ENCODE peak calls at places on chromosomes 2 and 18, in nine cellular contexts. One of them, this sample, is unnamed.

GRCh38 chr18:79404567-79404910 is 8.8 kb downstream of the NFATC1 start:
- DNase-seq in astrocyte: no peak
- DNase-seq in H54: no peak
- DNase-seq in foreskin fibroblast: no peak
- DNase-seq in HS-5: no peak
- DNase-seq in A549: no peak
- DNase-seq in colonic mucosa: no peak
- DNase-seq in ovary: no peak
- DNase-seq in RWPE1: no peak
- DNase-seq in this sample: no peak

GRCh38 chr2:69997296-69998184 is 36.1 kb upstream of the ASPRV1 start:
- DNase-seq in RWPE1: peak
- DNase-seq in HS-5: peak
- DNase-seq in astrocyte: peak
- DNase-seq in ovary: no peak
- DNase-seq in colonic mucosa: no peak
- DNase-seq in H54: peak
- DNase-seq in foreskin fibroblast: peak
- DNase-seq in A549: peak
- DNase-seq in this sample: no peak

GRCh38 chr18:35581555-35582309 is at the start of gene GALNT1:
- DNase-seq in astrocyte: no peak
- DNase-seq in ovary: peak
- DNase-seq in A549: no peak
- DNase-seq in HS-5: no peak
- DNase-seq in RWPE1: no peak
- DNase-seq in H54: peak
- DNase-seq in colonic mucosa: peak
- DNase-seq in foreskin fibroblast: peak
- DNase-seq in this sample: no peak

GRCh38 chr2:237556773-237557632 is 9.4 kb upstream of the PRLH start:
- DNase-seq in H54: no peak
- DNase-seq in HS-5: no peak
- DNase-seq in RWPE1: no peak
- DNase-seq in colonic mucosa: no peak
- DNase-seq in astrocyte: no peak
- DNase-seq in ovary: no peak
- DNase-seq in A549: no peak
- DNase-seq in foreskin fibroblast: no peak
- DNase-seq in this sample: no peak

GRCh38 chr2:46676198-46676597 is 196.8 kb downstream of the TMEM247 start:
- DNase-seq in ovary: no peak
- DNase-seq in H54: no peak
- DNase-seq in HS-5: no peak
- DNase-seq in colonic mucosa: no peak
- DNase-seq in A549: no peak
- DNase-seq in foreskin fibroblast: no peak
- DNase-seq in RWPE1: no peak
- DNase-seq in astrocyte: no peak
- DNase-seq in this sample: no peak

GRCh38 chr18:10381951-10382350 is 72.5 kb upstream of the APCDD1 start:
- DNase-seq in HS-5: no peak
- DNase-seq in foreskin fibroblast: peak
- DNase-seq in H54: no peak
- DNase-seq in astrocyte: peak
- DNase-seq in colonic mucosa: no peak
- DNase-seq in A549: no peak
- DNase-seq in RWPE1: no peak
- DNase-seq in ovary: no peak
- DNase-seq in this sample: no peak

GRCh38 chr2:69619725-69620124 is 23.8 kb downstream of the AAK1 start:
- DNase-seq in A549: no peak
- DNase-seq in colonic mucosa: no peak
- DNase-seq in HS-5: no peak
- DNase-seq in astrocyte: no peak
- DNase-seq in foreskin fibroblast: no peak
- DNase-seq in RWPE1: no peak
- DNase-seq in H54: no peak
- DNase-seq in ovary: no peak
- DNase-seq in this sample: no peak

GRCh38 chr2:11656671-11657101 is 13.3 kb downstream of the NTSR2 start:
- DNase-seq in A549: no peak
- DNase-seq in astrocyte: no peak
- DNase-seq in H54: no peak
- DNase-seq in RWPE1: peak
- DNase-seq in foreskin fibroblast: no peak
- DNase-seq in colonic mucosa: peak
- DNase-seq in ovary: no peak
- DNase-seq in HS-5: no peak
- DNase-seq in this sample: no peak

GRCh38 chr2:150732064-150732463 is 244.6 kb upstream of the RND3 start:
- DNase-seq in HS-5: peak
- DNase-seq in foreskin fibroblast: peak
- DNase-seq in ovary: no peak
- DNase-seq in colonic mucosa: no peak
- DNase-seq in RWPE1: no peak
- DNase-seq in H54: peak
- DNase-seq in astrocyte: peak
- DNase-seq in A549: no peak
- DNase-seq in this sample: no peak

GRCh38 chr2:230738391-230738811 is 25.8 kb downstream of the CAB39 start:
- DNase-seq in A549: no peak
- DNase-seq in ovary: no peak
- DNase-seq in HS-5: no peak
- DNase-seq in foreskin fibroblast: no peak
- DNase-seq in RWPE1: no peak
- DNase-seq in astrocyte: peak
- DNase-seq in H54: no peak
- DNase-seq in colonic mucosa: no peak
- DNase-seq in this sample: no peak

GRCh38 chr2:181275643-181276070 is 181.5 kb upstream of the ITGA4 start:
- DNase-seq in astrocyte: no peak
- DNase-seq in foreskin fibroblast: no peak
- DNase-seq in colonic mucosa: no peak
- DNase-seq in A549: no peak
- DNase-seq in ovary: peak
- DNase-seq in HS-5: no peak
- DNase-seq in RWPE1: no peak
- DNase-seq in H54: no peak
- DNase-seq in this sample: no peak

GRCh38 chr2:10665833-10666232 is 23.9 kb downstream of the NOL10 start:
- DNase-seq in astrocyte: no peak
- DNase-seq in ovary: no peak
- DNase-seq in A549: no peak
- DNase-seq in colonic mucosa: no peak
- DNase-seq in RWPE1: no peak
- DNase-seq in foreskin fibroblast: no peak
- DNase-seq in H54: no peak
- DNase-seq in HS-5: no peak
- DNase-seq in this sample: no peak

GRCh38 chr2:56108806-56109205 is 75.0 kb upstream of the CCDC85A start:
- DNase-seq in ovary: no peak
- DNase-seq in H54: no peak
- DNase-seq in foreskin fibroblast: no peak
- DNase-seq in RWPE1: no peak
- DNase-seq in HS-5: no peak
- DNase-seq in colonic mucosa: no peak
- DNase-seq in astrocyte: no peak
- DNase-seq in A549: no peak
- DNase-seq in this sample: no peak

GRCh38 chr2:185375731-185376130 is 362.9 kb upstream of the FSIP2 start:
- DNase-seq in A549: no peak
- DNase-seq in astrocyte: no peak
- DNase-seq in RWPE1: no peak
- DNase-seq in foreskin fibroblast: no peak
- DNase-seq in HS-5: no peak
- DNase-seq in colonic mucosa: no peak
- DNase-seq in H54: no peak
- DNase-seq in ovary: no peak
- DNase-seq in this sample: no peak

GRCh38 chr2:226609361-226609760 is 190.3 kb downstream of the IRS1 start:
- DNase-seq in H54: no peak
- DNase-seq in ovary: no peak
- DNase-seq in HS-5: no peak
- DNase-seq in astrocyte: peak
- DNase-seq in colonic mucosa: no peak
- DNase-seq in foreskin fibroblast: peak
- DNase-seq in A549: no peak
- DNase-seq in RWPE1: no peak
- DNase-seq in this sample: no peak

GRCh38 chr2:23600336-23600735 is 215.4 kb downstream of the KLHL29 start:
- DNase-seq in foreskin fibroblast: no peak
- DNase-seq in colonic mucosa: no peak
- DNase-seq in A549: no peak
- DNase-seq in RWPE1: no peak
- DNase-seq in H54: no peak
- DNase-seq in HS-5: no peak
- DNase-seq in astrocyte: peak
- DNase-seq in ovary: no peak
- DNase-seq in this sample: no peak

GRCh38 chr2:128689971-128690370 is 371.3 kb upstream of the HS6ST1 start:
- DNase-seq in A549: no peak
- DNase-seq in ovary: no peak
- DNase-seq in HS-5: no peak
- DNase-seq in astrocyte: no peak
- DNase-seq in foreskin fibroblast: no peak
- DNase-seq in H54: no peak
- DNase-seq in colonic mucosa: no peak
- DNase-seq in RWPE1: no peak
- DNase-seq in this sample: no peak

GRCh38 chr2:1010373-1011017 is 59.8 kb downstream of the SNTG2 start:
- DNase-seq in ovary: no peak
- DNase-seq in colonic mucosa: no peak
- DNase-seq in astrocyte: no peak
- DNase-seq in H54: no peak
- DNase-seq in RWPE1: no peak
- DNase-seq in foreskin fibroblast: peak
- DNase-seq in A549: no peak
- DNase-seq in HS-5: no peak
- DNase-seq in this sample: peak

GRCh38 chr2:236073867-236074655 is 94.1 kb downstream of the GBX2 start:
- DNase-seq in colonic mucosa: no peak
- DNase-seq in H54: no peak
- DNase-seq in astrocyte: no peak
- DNase-seq in A549: no peak
- DNase-seq in RWPE1: no peak
- DNase-seq in ovary: no peak
- DNase-seq in HS-5: no peak
- DNase-seq in foreskin fibroblast: no peak
- DNase-seq in this sample: no peak

GRCh38 chr18:61908661-61909060 is 15.9 kb upstream of the RNF152 start:
- DNase-seq in ovary: no peak
- DNase-seq in A549: no peak
- DNase-seq in colonic mucosa: no peak
- DNase-seq in H54: no peak
- DNase-seq in astrocyte: no peak
- DNase-seq in HS-5: no peak
- DNase-seq in foreskin fibroblast: no peak
- DNase-seq in RWPE1: peak
- DNase-seq in this sample: no peak

GRCh38 chr2:62306751-62307468 is 111.0 kb downstream of the B3GNT2 start:
- DNase-seq in foreskin fibroblast: no peak
- DNase-seq in H54: no peak
- DNase-seq in colonic mucosa: peak
- DNase-seq in RWPE1: peak
- DNase-seq in astrocyte: no peak
- DNase-seq in HS-5: no peak
- DNase-seq in A549: no peak
- DNase-seq in ovary: no peak
- DNase-seq in this sample: peak

GRCh38 chr18:54742654-54743053 is 85.6 kb upstream of the RAB27B start:
- DNase-seq in foreskin fibroblast: peak
- DNase-seq in A549: no peak
- DNase-seq in H54: peak
- DNase-seq in RWPE1: peak
- DNase-seq in ovary: peak
- DNase-seq in astrocyte: peak
- DNase-seq in HS-5: peak
- DNase-seq in colonic mucosa: peak
- DNase-seq in this sample: no peak

GRCh38 chr2:152537252-152537651 is 180.0 kb downstream of the PRPF40A start:
- DNase-seq in RWPE1: no peak
- DNase-seq in H54: no peak
- DNase-seq in ovary: no peak
- DNase-seq in foreskin fibroblast: no peak
- DNase-seq in astrocyte: no peak
- DNase-seq in HS-5: no peak
- DNase-seq in colonic mucosa: no peak
- DNase-seq in A549: no peak
- DNase-seq in this sample: no peak

GRCh38 chr18:25497395-25497794 is 145.4 kb upstream of the ZNF521 start:
- DNase-seq in ovary: no peak
- DNase-seq in A549: no peak
- DNase-seq in HS-5: no peak
- DNase-seq in RWPE1: no peak
- DNase-seq in H54: no peak
- DNase-seq in astrocyte: no peak
- DNase-seq in colonic mucosa: no peak
- DNase-seq in foreskin fibroblast: no peak
- DNase-seq in this sample: no peak

GRCh38 chr18:70491734-70492348 is 203.0 kb downstream of the SOCS6 start:
- DNase-seq in colonic mucosa: peak
- DNase-seq in ovary: no peak
- DNase-seq in foreskin fibroblast: peak
- DNase-seq in HS-5: peak
- DNase-seq in A549: peak
- DNase-seq in H54: peak
- DNase-seq in astrocyte: peak
- DNase-seq in RWPE1: peak
- DNase-seq in this sample: no peak

GRCh38 chr18:54739476-54739875 is 88.8 kb upstream of the RAB27B start:
- DNase-seq in ovary: no peak
- DNase-seq in colonic mucosa: no peak
- DNase-seq in H54: no peak
- DNase-seq in HS-5: no peak
- DNase-seq in A549: no peak
- DNase-seq in RWPE1: no peak
- DNase-seq in astrocyte: peak
- DNase-seq in foreskin fibroblast: no peak
- DNase-seq in this sample: no peak

GRCh38 chr2:119683717-119684443 is 4.9 kb downstream of the TMEM177 start:
- DNase-seq in ovary: peak
- DNase-seq in H54: peak
- DNase-seq in foreskin fibroblast: no peak
- DNase-seq in astrocyte: peak
- DNase-seq in RWPE1: no peak
- DNase-seq in colonic mucosa: no peak
- DNase-seq in A549: no peak
- DNase-seq in HS-5: no peak
- DNase-seq in this sample: no peak

GRCh38 chr2:54558188-54558975 is 102.3 kb downstream of the SPTBN1 start:
- DNase-seq in astrocyte: peak
- DNase-seq in colonic mucosa: peak
- DNase-seq in RWPE1: peak
- DNase-seq in ovary: peak
- DNase-seq in H54: no peak
- DNase-seq in HS-5: no peak
- DNase-seq in foreskin fibroblast: peak
- DNase-seq in A549: peak
- DNase-seq in this sample: peak

GRCh38 chr2:9234680-9235387 is 28.2 kb downstream of the ASAP2 start:
- DNase-seq in ovary: no peak
- DNase-seq in foreskin fibroblast: peak
- DNase-seq in astrocyte: peak
- DNase-seq in H54: peak
- DNase-seq in HS-5: peak
- DNase-seq in A549: peak
- DNase-seq in colonic mucosa: no peak
- DNase-seq in RWPE1: peak
- DNase-seq in this sample: no peak

GRCh38 chr2:167844714-167845530 is 402.5 kb downstream of the STK39 start:
- DNase-seq in RWPE1: no peak
- DNase-seq in HS-5: no peak
- DNase-seq in H54: no peak
- DNase-seq in A549: no peak
- DNase-seq in astrocyte: no peak
- DNase-seq in ovary: no peak
- DNase-seq in foreskin fibroblast: no peak
- DNase-seq in colonic mucosa: peak
- DNase-seq in this sample: peak

GRCh38 chr2:239253264-239253663 is 147.6 kb downstream of the HDAC4 start:
- DNase-seq in HS-5: no peak
- DNase-seq in RWPE1: no peak
- DNase-seq in A549: no peak
- DNase-seq in colonic mucosa: no peak
- DNase-seq in ovary: no peak
- DNase-seq in H54: no peak
- DNase-seq in astrocyte: no peak
- DNase-seq in foreskin fibroblast: no peak
- DNase-seq in this sample: no peak

This sample was measured in DMS79 treated with DMSO at 0.1 percent for 48 hours.